ENCODE peak calls at places on chromosomes 3 and 15, in eight cellular contexts. X is heart left ventricle; Q is HFFc6; F is EH; S is sigmoid colon; J is IMR-90; P is posterior cingulate gyrus; C is effector CD4-positive, alpha-beta T cell. A is an unnamed sample.

GRCh38 chr15:64288577-64288976 is 67.4 kb downstream of the CSNK1G1 start:
- DNase-seq in S (no peak), J (peak; percentile 86), P (no peak), F (peak; percentile 57), Q (peak; percentile 45), C (no peak), X (no peak), A (peak; percentile 62)

GRCh38 chr3:7733933-7734332 is 767.7 kb upstream of the LMCD1 start:
- DNase-seq in S (no peak), F (no peak), X (no peak), C (no peak), P (no peak), Q (no peak), J (no peak), A (no peak)

GRCh38 chr3:37921025-37921424 is 59.3 kb downstream of the CTDSPL start:
- DNase-seq in J (no peak), F (no peak), S (no peak), Q (no peak), X (no peak), P (no peak), C (no peak), A (no peak)

GRCh38 chr3:101836907-101837598 is 12.3 kb upstream of the NFKBIZ start:
- DNase-seq in J (peak; percentile 93), Q (peak; percentile 58), C (no peak), S (no peak), X (no peak), P (no peak), F (peak; percentile 79), A (peak; percentile 80)

GRCh38 chr3:39917060-39917773 is 107.8 kb downstream of the MYRIP start:
- DNase-seq in X (no peak), P (no peak), F (peak; percentile 65), J (no peak), S (no peak), Q (peak; percentile 46), C (no peak), A (peak; percentile 79)

GRCh38 chr15:89167267-89168176 is 53.9 kb downstream of the RLBP1 start:
- DNase-seq in C (no peak), Q (peak; percentile 58), P (no peak), S (no peak), X (peak; percentile 53), J (peak; percentile 65), F (peak; percentile 59), A (peak; percentile 67)

GRCh38 chr3:182755308-182756106 is 37.8 kb upstream of the ATP11B start:
- DNase-seq in X (no peak), J (peak; percentile 18), F (peak; percentile 20), Q (no peak), C (no peak), P (no peak), S (no peak), A (no peak)

GRCh38 chr3:21752749-21753347 is 1.8 kb upstream of the ZNF385D start:
- DNase-seq in F (peak; percentile 70), J (peak; percentile 49), P (no peak), S (no peak), X (no peak), C (no peak), Q (peak; percentile 66), A (peak; percentile 85)

GRCh38 chr3:112086857-112087524 is 802 bp downstream of the C3orf52 start:
- DNase-seq in F (peak; percentile 67), S (no peak), X (no peak), C (no peak), J (peak; percentile 57), Q (peak; percentile 73), P (no peak), A (peak; percentile 50)

GRCh38 chr3:195591852-195592251 is 8.1 kb upstream of the APOD start:
- DNase-seq in C (no peak), J (no peak), F (peak; percentile 13), X (no peak), Q (no peak), S (no peak), P (no peak), A (peak; percentile 70)

GRCh38 chr15:65518633-65519285 is 1.3 kb upstream of the DPP8 start:
- DNase-seq in J (no peak), Q (no peak), F (no peak), P (no peak), X (no peak), C (no peak), S (no peak), A (no peak)

GRCh38 chr3:196708467-196708866 is 3.6 kb downstream of the CEP19 start:
- DNase-seq in Q (no peak), J (no peak), P (no peak), C (no peak), F (no peak), S (no peak), X (no peak), A (peak; percentile 24)

GRCh38 chr15:39079296-39079834 is 501.5 kb upstream of the THBS1 start:
- DNase-seq in F (peak; percentile 87), C (no peak), S (no peak), X (no peak), J (peak; percentile 94), Q (peak; percentile 71), P (peak; percentile 14), A (peak; percentile 90)

GRCh38 chr15:72358532-72359180 is 17.2 kb downstream of the HEXA start:
- DNase-seq in J (peak; percentile 85), S (peak; percentile 74), C (no peak), X (peak; percentile 75), Q (peak; percentile 83), F (peak; percentile 91), P (peak; percentile 73), A (peak; percentile 93)

GRCh38 chr3:26061947-26062346 is 272.1 kb downstream of the OXSM start:
- DNase-seq in C (no peak), J (no peak), F (no peak), Q (no peak), X (no peak), P (no peak), S (no peak), A (no peak)

GRCh38 chr15:83626171-83626802 is 27.6 kb upstream of the ADAMTSL3 start:
- DNase-seq in F (no peak), C (no peak), P (no peak), S (no peak), J (no peak), Q (no peak), X (no peak), A (peak; percentile 24)

GRCh38 chr3:23051240-23052140 is 151.6 kb upstream of the UBE2E2 start:
- DNase-seq in J (no peak), S (no peak), F (no peak), X (no peak), P (no peak), C (no peak), Q (no peak), A (no peak)

GRCh38 chr3:43838877-43839276 is 148.1 kb downstream of the ABHD5 start:
- DNase-seq in J (no peak), P (no peak), Q (no peak), X (no peak), S (no peak), F (no peak), C (no peak), A (no peak)

GRCh38 chr15:49900836-49901235 is 218.2 kb downstream of the ATP8B4 start:
- DNase-seq in S (no peak), C (no peak), J (no peak), F (no peak), X (no peak), Q (no peak), P (no peak), A (no peak)

GRCh38 chr3:153880493-153880892 is 240.7 kb upstream of the ARHGEF26 start:
- DNase-seq in Q (no peak), F (no peak), S (no peak), P (no peak), C (no peak), X (no peak), J (no peak), A (no peak)

GRCh38 chr15:74817370-74817737 is 4.7 kb downstream of the LMAN1L start:
- DNase-seq in X (peak; percentile 87), J (peak; percentile 16), P (no peak), F (peak; percentile 47), S (no peak), C (no peak), Q (peak; percentile 66), A (no peak)

GRCh38 chr15:48279608-48280007 is 51.6 kb upstream of the DUT start:
- DNase-seq in C (no peak), X (no peak), S (no peak), Q (no peak), J (no peak), F (no peak), P (no peak), A (no peak)

GRCh38 chr3:64361962-64362735 is 136.9 kb upstream of the PRICKLE2 start:
- DNase-seq in C (no peak), J (peak; percentile 50), Q (peak; percentile 9), X (no peak), S (no peak), F (peak; percentile 22), P (no peak), A (peak; percentile 33)

GRCh38 chr15:37101634-37102314 is 1.4 kb upstream of the MEIS2 start:
- DNase-seq in F (peak; percentile 81), P (peak; percentile 51), C (no peak), J (peak; percentile 70), Q (peak; percentile 55), X (peak; percentile 83), S (peak; percentile 93), A (peak; percentile 74)

GRCh38 chr3:82080792-82081191 is 319.3 kb upstream of the GBE1 start:
- DNase-seq in J (no peak), F (peak; percentile 1), S (no peak), Q (no peak), P (no peak), C (no peak), X (no peak), A (no peak)

GRCh38 chr3:114803042-114803695 is 343.9 kb downstream of the ZBTB20 start:
- DNase-seq in F (peak; percentile 28), C (no peak), X (no peak), J (no peak), Q (no peak), P (no peak), S (no peak), A (peak; percentile 2)